ENCODE peak calls at places on chromosomes 7 and 10, in four cellular contexts. Q, H, D and A are unnamed samples.

GRCh38 chr7:69250958-69251357 is 347.3 kb upstream of the AUTS2 start:
- DNase-seq in Q (no peak), H (no peak), D (no peak), A (no peak)

GRCh38 chr10:132675031-132675740 is 110.8 kb downstream of the NKX6-2 start:
- DNase-seq in Q (no peak), H (no peak), D (no peak), A (no peak)

GRCh38 chr10:77787440-77787839 is 139.1 kb downstream of the DLG5 start:
- DNase-seq in Q (no peak), H (no peak), D (no peak), A (no peak)

GRCh38 chr10:10961078-10961477 is 56.6 kb upstream of the CELF2 start:
- DNase-seq in Q (no peak), H (no peak), D (no peak), A (no peak)

GRCh38 chr7:29278362-29279070 is 83.9 kb downstream of the CHN2 start:
- DNase-seq in Q (no peak), H (no peak), D (no peak), A (no peak)

GRCh38 chr7:78576196-78576595 is 777.6 kb downstream of the PHTF2 start:
- DNase-seq in Q (no peak), H (peak; percentile 18), D (no peak), A (peak; percentile 38)

GRCh38 chr10:79356104-79356503 is 8.8 kb downstream of the PPIF start:
- DNase-seq in Q (peak; percentile 14), H (no peak), D (no peak), A (no peak)

GRCh38 chr7:93159490-93159889 is 11.3 kb upstream of the SAMD9L start:
- DNase-seq in Q (no peak), H (no peak), D (no peak), A (peak; percentile 24)

GRCh38 chr10:117684673-117685211 is 142.2 kb downstream of the EMX2 start:
- DNase-seq in Q (peak; percentile 18), H (no peak), D (no peak), A (peak; percentile 55)

GRCh38 chr10:10785627-10786333 is 231.9 kb upstream of the CELF2 start:
- DNase-seq in Q (no peak), H (peak; percentile 46), D (no peak), A (peak; percentile 61)

GRCh38 chr10:29643785-29644501 is 9.2 kb upstream of the SVIL start:
- DNase-seq in Q (no peak), H (no peak), D (no peak), A (no peak)

GRCh38 chr10:49111320-49111698 is 4.0 kb downstream of the VSTM4 start:
- DNase-seq in Q (no peak), H (no peak), D (no peak), A (no peak)

GRCh38 chr7:130941322-130942210 is 207.6 kb upstream of the KLF14 start:
- DNase-seq in Q (peak; percentile 81), H (peak; percentile 82), D (no peak), A (peak; percentile 84)

GRCh38 chr7:130940907-130941306 is 206.9 kb upstream of the KLF14 start:
- DNase-seq in Q (no peak), H (peak; percentile 38), D (no peak), A (peak; percentile 36)

GRCh38 chr7:130938661-130939060 is 204.7 kb upstream of the KLF14 start:
- DNase-seq in Q (no peak), H (peak; percentile 33), D (no peak), A (peak; percentile 77)

GRCh38 chr7:130939285-130940095 is 205.5 kb upstream of the KLF14 start:
- DNase-seq in Q (no peak), H (peak; percentile 30), D (no peak), A (peak; percentile 48)

DNA sequence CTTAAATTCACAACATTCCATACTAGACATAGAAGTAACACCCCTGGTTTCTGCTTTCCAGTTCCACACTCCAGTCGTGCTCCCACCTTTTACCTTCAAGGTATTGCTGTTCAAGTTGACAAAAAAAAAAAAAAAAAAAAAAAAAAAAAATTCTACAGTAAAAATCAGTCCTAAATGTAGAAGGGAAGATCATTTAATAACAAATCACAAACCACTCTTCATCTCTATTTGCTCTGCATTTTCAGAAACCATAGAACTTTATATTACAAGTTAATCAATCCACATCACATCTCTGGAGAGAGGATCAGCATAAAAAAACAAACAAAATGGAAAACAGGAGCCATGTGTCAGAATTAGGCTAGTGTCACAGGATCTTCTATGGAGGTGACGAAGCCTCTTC is 206.3 kb upstream of the KLF14 start:
- DNase-seq in Q (no peak), H (peak; percentile 28), D (no peak), A (no peak)
- H3K4me3 ChIP-seq in Q (peak overlapping the region; percentile 45), H (peak overlapping the region; percentile 68), D (peak overlapping the region; percentile 62), A (peak overlapping the region; percentile 61)

DNA sequence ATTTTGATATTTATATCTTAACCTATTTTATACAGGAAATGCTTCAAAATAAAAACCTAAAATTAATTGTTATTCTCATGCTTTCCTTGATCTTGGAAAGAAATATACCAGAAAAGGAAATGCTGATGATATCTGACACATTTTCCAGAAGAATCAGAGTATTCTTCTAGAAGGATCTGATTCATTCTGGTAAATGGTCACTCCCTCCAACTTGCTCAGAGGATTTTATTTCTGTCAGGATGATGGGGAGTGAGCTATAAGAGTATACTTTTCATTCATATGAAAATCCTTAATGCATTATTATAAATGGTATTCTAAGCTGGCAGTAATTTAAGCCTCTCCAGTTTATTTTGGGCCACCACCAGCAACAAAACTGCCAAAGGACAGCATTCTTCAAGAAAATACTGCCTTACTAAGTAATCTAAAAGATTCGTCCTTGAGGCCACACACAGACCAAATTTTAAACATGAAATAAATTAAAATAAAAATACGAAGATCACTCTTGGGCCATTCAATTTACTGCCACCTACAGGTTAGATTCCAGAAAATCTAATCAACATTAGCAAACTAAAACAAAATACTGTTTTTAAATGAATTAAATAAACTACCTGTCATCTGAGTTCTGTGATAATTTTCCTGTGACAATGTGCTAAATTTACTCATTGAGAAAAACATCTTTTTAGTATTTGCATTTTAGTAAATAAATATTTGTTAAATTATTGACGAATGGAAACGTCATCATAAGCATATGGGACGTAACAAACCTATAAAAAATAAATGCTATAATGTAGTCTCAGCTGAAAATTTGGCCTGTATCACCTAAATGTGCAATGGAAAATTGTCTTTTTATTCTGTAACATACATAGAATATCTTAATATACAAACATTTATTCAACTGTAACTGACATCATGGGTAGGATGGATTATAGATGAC is 71.9 kb downstream of the ITGB8 start:
- DNase-seq in Q (no peak), H (no peak), D (no peak), A (no peak)
- TF ChIP-seq CTCF in Q (no peak), H (peak; percentile 47), D (no peak), A (peak; percentile 42)

GRCh38 chr7:15686209-15686956 is at the start of gene MEOX2:
- DNase-seq in Q (no peak), H (peak; percentile 70), D (no peak), A (peak; percentile 17)

GRCh38 chr7:15687645-15688025 is 1.2 kb upstream of the MEOX2 start:
- DNase-seq in Q (no peak), H (no peak), D (no peak), A (no peak)

GRCh38 chr7:15684834-15685233 is 1.6 kb downstream of the MEOX2 start:
- DNase-seq in Q (no peak), H (no peak), D (no peak), A (no peak)

GRCh38 chr7:15685358-15686181 is 913 bp downstream of the MEOX2 start:
- DNase-seq in Q (no peak), H (peak; percentile 49), D (no peak), A (peak; percentile 63)

DNA sequence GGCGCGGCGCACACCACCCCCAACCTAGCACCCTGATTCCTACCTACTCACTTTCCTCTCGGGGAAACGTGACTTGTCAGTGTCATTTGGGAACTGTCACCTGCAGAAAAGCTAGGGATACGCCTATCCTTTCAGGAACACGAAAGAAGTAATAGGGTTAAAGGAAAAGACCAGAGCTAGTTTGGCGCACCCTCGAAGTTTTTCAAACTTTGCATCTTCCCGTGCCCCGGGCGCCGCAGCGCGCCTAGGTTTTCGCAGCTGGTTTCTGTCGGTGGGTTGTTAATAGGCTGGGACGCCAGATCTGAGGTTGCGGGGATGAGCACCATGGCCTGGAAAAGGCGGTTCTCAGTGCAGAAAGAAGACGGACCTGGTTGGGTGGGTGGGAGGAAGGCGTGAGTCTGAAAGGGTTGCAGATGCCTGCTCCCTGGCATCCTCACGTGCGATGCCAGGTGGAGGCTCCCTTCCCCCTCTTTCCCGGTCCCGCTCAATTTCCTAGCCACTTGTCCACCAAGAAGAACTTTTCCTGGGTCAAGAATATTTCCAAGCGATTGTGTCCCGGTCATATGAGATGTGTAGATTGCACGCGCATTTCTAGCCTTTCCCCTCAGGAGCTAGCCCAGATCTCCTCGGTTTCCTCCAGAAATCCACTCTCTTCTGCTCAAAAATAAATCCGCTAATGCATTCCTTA is 618 bp upstream of the MEOX2 start:
- DNase-seq in Q (no peak), H (no peak), D (no peak), A (no peak)
- H3K4me3 ChIP-seq in Q (no peak overlapping the region), H (peak overlapping the region; percentile 50), D (peak overlapping the region; percentile 83), A (no peak overlapping the region)

GRCh38 chr7:2231992-2232765 is 566 bp downstream of the MAD1L1 start:
- DNase-seq in Q (peak; percentile 44), H (no peak), D (no peak), A (peak; percentile 17)
- TF ChIP-seq CTCF in Q (no peak), H (no peak), D (no peak), A (peak; percentile 20)

GRCh38 chr7:106347229-106347833 is 62.5 kb upstream of the NAMPT start:
- DNase-seq in Q (no peak), H (no peak), D (no peak), A (no peak)
- H3K4me3 ChIP-seq in Q (no peak overlapping the region), H (no peak overlapping the region), D (no peak overlapping the region), A (no peak overlapping the region)

DNA sequence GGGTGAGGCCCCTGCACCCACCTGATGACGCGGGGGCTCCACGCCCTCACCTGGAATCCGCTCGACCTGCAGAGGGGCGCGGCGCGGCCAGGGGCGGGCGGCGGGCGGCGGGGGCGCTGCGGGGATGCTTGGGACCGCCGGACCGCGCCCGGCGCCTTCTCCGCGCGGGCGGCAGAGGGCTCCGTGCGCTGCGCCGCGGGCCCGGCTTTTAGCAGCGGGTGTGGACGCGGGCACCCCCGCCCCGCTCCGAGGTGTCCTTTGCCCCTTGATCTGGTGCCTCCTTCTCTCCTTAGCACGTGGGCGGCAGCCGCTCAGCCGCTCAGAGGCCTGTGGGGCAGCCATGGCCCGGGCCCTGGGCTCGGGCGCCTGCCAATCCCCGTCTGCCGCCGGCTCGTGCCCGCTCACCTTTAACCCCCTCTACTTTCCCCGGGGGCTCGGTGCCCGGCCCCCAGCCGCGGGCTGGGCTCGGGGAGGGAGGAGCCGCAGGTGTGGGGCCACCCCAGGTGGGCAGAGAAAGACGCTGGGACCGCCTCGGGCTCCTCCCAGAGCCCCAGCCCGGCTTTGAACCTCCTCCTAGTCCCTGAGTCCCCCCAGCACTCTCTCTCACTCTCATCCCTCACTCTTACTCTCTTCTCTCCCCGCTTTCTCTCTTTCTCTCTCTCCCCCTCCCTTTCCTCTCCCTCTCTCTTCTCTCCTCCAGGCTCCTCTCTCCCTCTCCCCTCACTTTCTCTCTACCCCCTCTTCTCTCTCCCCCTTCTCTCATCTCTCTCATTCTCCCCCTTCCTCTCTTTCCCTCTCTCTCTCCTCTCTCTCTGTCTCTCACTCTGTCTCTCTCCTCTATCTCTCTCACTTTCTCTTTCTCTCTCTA is 19.7 kb upstream of the VPS37D start:
- DNase-seq in Q (no peak), H (no peak), D (no peak), A (no peak)
- TF ChIP-seq CTCF in Q (no peak), H (no peak), D (no peak), A (no peak)

GRCh38 chr10:71725249-71725648 is 5.7 kb upstream of the C10orf105 start:
- DNase-seq in Q (no peak), H (no peak), D (no peak), A (no peak)

GRCh38 chr10:71727429-71728217 is 8.0 kb upstream of the C10orf105 start:
- DNase-seq in Q (peak; percentile 42), H (no peak), D (no peak), A (peak; percentile 50)

GRCh38 chr10:71724539-71724938 is 5.0 kb upstream of the C10orf105 start:
- DNase-seq in Q (no peak), H (no peak), D (no peak), A (no peak)

GRCh38 chr10:71726673-71727428 is 7.3 kb upstream of the C10orf105 start:
- DNase-seq in Q (no peak), H (no peak), D (no peak), A (no peak)

GRCh38 chr10:71725998-71726672 is 6.6 kb upstream of the C10orf105 start:
- DNase-seq in Q (peak; percentile 59), H (no peak), D (no peak), A (peak; percentile 30)
- H3K4me3 ChIP-seq in Q (no peak overlapping the region), H (no peak overlapping the region), D (no peak overlapping the region), A (no peak overlapping the region)